ENCODE peak calls at places on chromosome 15, in six cellular contexts. U, K, V, C, Z and X are unnamed samples.

GRCh38 chr15:66747866-66748265 is 45.8 kb downstream of the SMAD6 start:
- DNase-seq in U (no peak), K (no peak), V (no peak), C (no peak), Z (no peak), X (no peak)

GRCh38 chr15:65249641-65250040 is 37.0 kb downstream of the PARP16 start:
- DNase-seq in U (no peak), K (peak), V (no peak), C (peak), Z (no peak), X (no peak)

GRCh38 chr15:73583568-73583967 is 49.6 kb downstream of the NPTN start:
- DNase-seq in U (no peak), K (no peak), V (no peak), C (no peak), Z (no peak), X (no peak)

GRCh38 chr15:65310431-65311137 is 6.1 kb downstream of the RNU5B-1 start:
- DNase-seq in U (no peak), K (no peak), V (no peak), C (no peak), Z (no peak), X (no peak)

GRCh38 chr15:31254431-31255175 is 72.0 kb upstream of the KLF13 start:
- DNase-seq in U (no peak), K (no peak), V (no peak), C (no peak), Z (no peak), X (peak)

GRCh38 chr15:66765478-66766281 is 63.6 kb downstream of the SMAD6 start:
- DNase-seq in U (peak), K (no peak), V (peak), C (no peak), Z (peak), X (peak)

GRCh38 chr15:85800460-85801123 is 5.9 kb upstream of the KLHL25 start:
- DNase-seq in U (peak), K (no peak), V (peak), C (no peak), Z (peak), X (peak)

GRCh38 chr15:76932090-76932966 is 779 bp downstream of the RCN2 start:
- DNase-seq in U (no peak), K (no peak), V (peak), C (peak), Z (no peak), X (peak)

GRCh38 chr15:38196116-38196515 is 56.5 kb upstream of the SPRED1 start:
- DNase-seq in U (no peak), K (no peak), V (peak), C (no peak), Z (no peak), X (no peak)

GRCh38 chr15:76177491-76178040 is 117.8 kb downstream of the TMEM266 start:
- DNase-seq in U (peak), K (no peak), V (peak), C (no peak), Z (no peak), X (no peak)